ENCODE peak calls at places on chromosomes 12 and 14, in five cellular contexts. L, A, G, H and F are unnamed samples.

GRCh38 chr14:32559595-32559994 is 230.5 kb downstream of the AKAP6 start:
- DNase-seq in H (no peak), A (no peak), G (no peak), L (no peak), F (no peak)

GRCh38 chr12:45611061-45611460 is 118.4 kb upstream of the ARID2 start:
- DNase-seq in L (no peak), H (no peak), G (no peak), A (no peak), F (no peak)

GRCh38 chr14:54782803-54783659 is 119.6 kb downstream of the GCH1 start:
- DNase-seq in A (no peak), H (no peak), L (no peak), G (peak; percentile 66), F (peak; percentile 12)

GRCh38 chr12:130571089-130571488 is 145.0 kb downstream of the RIMBP2 start:
- DNase-seq in H (no peak), L (no peak), A (no peak), G (no peak), F (no peak)

GRCh38 chr14:50667491-50668007 is 557 bp downstream of the SAV1 start:
- DNase-seq in H (peak; percentile 33), G (no peak), L (peak; percentile 36), A (peak; percentile 51), F (peak; percentile 54)

GRCh38 chr12:12004524-12004923 is 66.2 kb upstream of the BCL2L14 start:
- DNase-seq in H (no peak), G (no peak), A (no peak), L (no peak), F (no peak)

GRCh38 chr12:68342966-68343365 is 10.8 kb upstream of the MDM1 start:
- DNase-seq in L (no peak), H (no peak), G (no peak), A (no peak), F (no peak)

GRCh38 chr12:68515793-68516192 is 94.9 kb upstream of the RAP1B start:
- DNase-seq in H (no peak), G (no peak), L (no peak), A (no peak), F (no peak)

GRCh38 chr14:96038920-96039632 is at the start of gene C14orf132:
- DNase-seq in A (no peak), H (peak; percentile 31), L (peak; percentile 54), G (peak; percentile 79), F (peak; percentile 50)

GRCh38 chr12:53295891-53296219 is 513 bp downstream of the PFDN5 start:
- DNase-seq in A (no peak), H (no peak), L (no peak), G (no peak), F (no peak)

GRCh38 chr14:102213984-102214658 is 74.4 kb downstream of the WDR20 start:
- DNase-seq in G (no peak), L (no peak), H (no peak), A (no peak), F (no peak)
- TF ChIP-seq CTCF in G (no peak), L (no peak), H (no peak), A (peak; percentile 56), F (no peak)

DNA sequence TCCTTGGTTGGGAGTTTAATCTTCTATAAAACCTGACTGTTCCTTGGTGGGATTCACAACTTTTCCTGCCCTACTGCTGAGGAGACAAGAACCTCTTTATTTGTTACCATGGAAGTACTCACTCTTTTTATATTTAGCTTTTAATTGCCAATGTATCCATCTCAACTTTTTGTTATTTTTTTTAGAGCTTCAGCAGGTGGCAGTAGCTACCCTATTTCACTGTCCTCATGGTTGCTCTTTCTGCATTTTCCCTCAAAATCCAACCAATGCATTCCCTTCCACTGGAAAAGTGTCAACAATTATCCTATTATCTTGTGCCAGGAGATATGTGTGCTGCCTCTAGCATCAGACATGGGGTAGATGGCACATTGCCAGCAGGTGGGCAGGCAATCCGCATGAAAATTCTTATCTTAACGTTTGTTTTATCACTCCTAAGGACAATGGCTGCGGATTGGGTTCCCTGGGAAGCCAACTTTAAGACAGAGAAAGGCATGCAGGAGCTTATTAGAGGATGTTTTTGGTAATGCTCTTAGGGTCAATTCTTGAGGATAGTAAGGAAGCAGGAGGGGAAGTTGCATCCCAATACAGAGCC is 406.4 kb downstream of the SNAPC1 start:
- DNase-seq in L (no peak), A (no peak), G (no peak), H (no peak), F (no peak)
- TF ChIP-seq CTCF in L (peak; percentile 17), A (no peak), G (no peak), H (no peak), F (no peak)

DNA sequence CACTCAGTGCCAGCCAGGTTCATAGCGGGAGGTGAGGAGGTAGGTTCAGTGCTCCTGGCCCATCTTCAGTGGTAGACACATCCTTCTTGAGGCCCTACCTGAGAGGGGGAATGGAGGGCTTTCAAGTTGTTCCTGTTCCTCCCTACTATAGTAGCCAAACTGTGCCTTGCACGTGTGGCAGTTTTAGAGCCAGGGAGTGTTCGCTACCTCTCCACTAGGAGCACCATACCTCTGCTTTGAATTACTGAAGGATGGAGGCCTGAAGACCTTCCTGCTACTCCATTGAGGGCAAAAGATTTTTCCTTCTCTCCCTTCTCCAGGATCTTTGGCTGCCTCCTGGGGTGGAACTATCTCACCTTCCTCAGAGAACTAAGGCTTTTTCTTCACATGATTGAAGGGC is 5.9 kb upstream of the ALG10 start:
- DNase-seq in L (no peak), A (no peak), H (no peak), G (no peak), F (no peak)
- TF ChIP-seq CTCF in L (peak; percentile 23), A (no peak), H (no peak), G (no peak), F (no peak)

DNA sequence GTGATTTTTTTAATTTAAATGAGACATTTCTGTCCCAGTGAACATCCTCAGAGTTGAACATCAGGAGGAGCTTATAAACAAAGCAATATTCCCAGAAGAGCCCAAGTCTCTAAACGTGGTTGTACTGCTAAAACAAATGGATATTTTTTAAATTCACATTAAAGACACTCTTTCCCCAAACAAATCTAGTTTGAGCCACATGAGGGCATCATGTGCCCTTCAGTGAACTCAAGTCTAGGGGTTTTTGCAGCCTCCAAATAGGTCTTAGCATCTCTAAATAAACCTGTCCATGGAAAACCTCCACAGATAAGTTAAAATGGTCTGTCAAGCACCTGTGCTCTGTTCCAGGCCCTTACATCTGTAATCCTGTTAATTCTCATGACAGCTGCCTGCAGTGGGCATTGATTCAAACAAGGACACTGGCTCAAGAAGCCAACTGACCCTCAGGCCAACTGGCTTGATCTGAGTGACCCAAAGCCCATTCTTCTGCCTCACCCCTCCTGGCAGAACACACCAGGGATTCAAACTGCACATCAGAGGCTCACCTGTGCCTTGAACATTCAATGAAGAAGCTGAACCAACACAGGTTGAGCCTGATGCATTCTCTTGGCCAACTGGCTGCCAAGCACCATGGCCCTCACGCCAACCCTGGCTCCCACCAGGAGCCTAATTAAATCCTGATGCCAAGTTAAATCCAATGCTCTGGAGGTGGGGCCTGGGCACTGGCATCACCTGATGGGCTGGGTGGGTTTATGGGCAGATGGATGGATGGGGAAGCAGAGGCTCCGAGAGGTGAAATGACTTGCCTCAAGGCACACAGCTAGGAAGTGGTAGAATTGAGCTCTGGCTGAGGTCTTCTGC is 8.6 kb downstream of the ISCU start:
- DNase-seq in H (no peak), A (no peak), L (no peak), G (no peak), F (no peak)
- TF ChIP-seq CTCF in H (no peak), A (peak; percentile 44), L (peak; percentile 25), G (peak; percentile 15), F (peak; percentile 16)

GRCh38 chr12:105799103-105799502 is 339.7 kb downstream of the NUAK1 start:
- DNase-seq in A (no peak), H (no peak), L (no peak), G (no peak), F (no peak)
- TF ChIP-seq CTCF in A (no peak), H (no peak), L (no peak), G (no peak), F (no peak)

GRCh38 chr12:121775501-121775900 is 18.0 kb downstream of the RHOF start:
- DNase-seq in L (no peak), H (no peak), A (no peak), G (no peak), F (no peak)

GRCh38 chr12:121774968-121775474 is 18.5 kb downstream of the RHOF start:
- DNase-seq in H (no peak), L (no peak), G (peak; percentile 65), A (peak; percentile 82), F (no peak)

GRCh38 chr12:121779422-121779895 is 14.0 kb downstream of the RHOF start:
- DNase-seq in A (no peak), L (no peak), H (no peak), G (no peak), F (no peak)

GRCh38 chr12:121778567-121779421 is 14.7 kb downstream of the RHOF start:
- DNase-seq in H (no peak), A (no peak), L (no peak), G (no peak), F (no peak)

DNA sequence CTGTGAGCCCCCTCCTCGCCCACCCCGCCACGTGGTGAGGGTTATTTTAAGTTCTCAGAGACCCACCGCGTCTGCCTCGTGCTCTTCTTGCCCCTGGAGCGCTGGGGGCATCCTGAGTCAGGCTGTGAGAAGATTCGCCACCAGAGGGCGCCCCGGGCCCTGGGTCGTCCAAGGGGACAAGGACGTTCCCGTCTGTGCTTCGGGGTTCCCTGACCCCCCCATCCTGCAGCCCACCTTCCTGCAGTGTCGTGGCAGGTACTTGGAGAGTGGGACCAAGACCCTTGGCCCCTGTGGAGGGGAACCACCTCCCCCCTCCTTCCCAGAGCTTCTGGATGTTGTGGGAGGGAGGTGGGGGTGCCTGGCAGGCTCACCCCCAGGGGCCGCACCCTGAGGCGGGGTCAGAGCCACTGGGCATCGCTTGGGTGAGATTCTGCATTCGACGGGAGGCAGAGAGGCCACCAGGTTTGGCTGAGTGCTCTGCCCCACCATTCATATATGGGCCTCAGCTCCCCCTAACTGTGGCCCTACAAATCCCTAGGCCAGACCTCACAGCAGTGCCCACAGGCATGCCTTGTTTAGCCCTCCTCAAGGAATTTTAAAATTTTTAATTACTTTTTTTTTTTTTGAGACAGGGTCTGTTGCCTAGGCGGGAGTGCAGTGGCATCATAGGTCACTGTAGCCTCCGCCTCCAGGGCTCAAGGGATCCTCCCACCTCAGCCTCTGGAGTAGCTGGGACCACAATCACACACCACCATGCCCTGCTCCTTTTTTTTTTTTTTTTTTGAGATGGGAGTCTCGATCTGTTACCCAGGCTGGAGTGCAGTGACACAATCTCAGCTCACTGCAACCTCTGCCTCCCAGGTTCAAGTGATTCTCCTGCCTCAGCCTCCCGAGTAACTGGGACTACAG is 17.0 kb downstream of the RHOF start:
- DNase-seq in H (peak; percentile 91), L (peak; percentile 70), G (peak; percentile 92), A (peak; percentile 80), F (peak; percentile 93)
- TF ChIP-seq CTCF in H (peak; percentile 78), L (peak; percentile 80), G (peak; percentile 86), A (peak; percentile 93), F (peak; percentile 95)